ENCODE peak calls at places on chromosomes 3 and 15, in six cellular contexts. One of them, this sample, is unnamed. For H3K27me3, the result is how much of the 10 kb centered on the place peaks cover.

GRCh38 chr3:159593927-159594605 is 394.6 kb upstream of the IL12A start:
- DNase-seq in spleen: no peak
- DNase-seq in fibroblast of lung: no peak
- DNase-seq in SJSA1: no peak
- DNase-seq in heart left ventricle: no peak
- DNase-seq in heart right ventricle: no peak
- DNase-seq in this sample: no peak

GRCh38 chr15:31062310-31062964 is 39.1 kb downstream of the TRPM1 start:
- DNase-seq in spleen: no peak
- DNase-seq in fibroblast of lung: no peak
- DNase-seq in SJSA1: peak
- DNase-seq in heart left ventricle: no peak
- DNase-seq in heart right ventricle: no peak
- DNase-seq in this sample: no peak

GRCh38 chr3:99777708-99778107 is 40.0 kb upstream of the CMSS1 start:
- DNase-seq in spleen: no peak
- DNase-seq in fibroblast of lung: no peak
- DNase-seq in SJSA1: no peak
- DNase-seq in heart left ventricle: no peak
- DNase-seq in heart right ventricle: no peak
- DNase-seq in this sample: no peak

GRCh38 chr3:183114779-183115178 is 15.5 kb upstream of the MCCC1 start:
- DNase-seq in spleen: no peak
- DNase-seq in fibroblast of lung: no peak
- DNase-seq in SJSA1: no peak
- DNase-seq in heart left ventricle: no peak
- DNase-seq in heart right ventricle: no peak
- DNase-seq in this sample: no peak

GRCh38 chr3:80733522-80734176 is 965.9 kb upstream of the ROBO1 start:
- DNase-seq in spleen: no peak
- DNase-seq in fibroblast of lung: peak
- DNase-seq in SJSA1: peak
- DNase-seq in heart left ventricle: no peak
- DNase-seq in heart right ventricle: peak
- DNase-seq in this sample: no peak

GRCh38 chr3:85433334-85433733 is 474.5 kb downstream of the CADM2 start:
- DNase-seq in spleen: no peak
- DNase-seq in fibroblast of lung: peak
- DNase-seq in SJSA1: no peak
- DNase-seq in heart left ventricle: no peak
- DNase-seq in heart right ventricle: no peak
- DNase-seq in this sample: no peak

GRCh38 chr15:81763304-81763703 is 282.5 kb downstream of the MEX3B start:
- DNase-seq in spleen: no peak
- DNase-seq in fibroblast of lung: no peak
- DNase-seq in SJSA1: no peak
- DNase-seq in heart left ventricle: no peak
- DNase-seq in heart right ventricle: no peak
- DNase-seq in this sample: no peak

GRCh38 chr3:184590795-184591194 is 29.2 kb downstream of the EPHB3 start:
- DNase-seq in spleen: no peak
- DNase-seq in fibroblast of lung: no peak
- DNase-seq in SJSA1: no peak
- DNase-seq in heart left ventricle: peak
- DNase-seq in heart right ventricle: no peak
- DNase-seq in this sample: no peak

GRCh38 chr3:137869022-137869421 is 104.9 kb downstream of the SOX14 start:
- DNase-seq in spleen: no peak
- DNase-seq in fibroblast of lung: no peak
- DNase-seq in SJSA1: no peak
- DNase-seq in heart left ventricle: no peak
- DNase-seq in heart right ventricle: no peak
- DNase-seq in this sample: no peak

GRCh38 chr15:99103279-99103678 is 1.6 kb upstream of the SYNM start:
- DNase-seq in spleen: peak
- DNase-seq in fibroblast of lung: no peak
- DNase-seq in SJSA1: no peak
- DNase-seq in heart left ventricle: no peak
- DNase-seq in heart right ventricle: no peak
- DNase-seq in this sample: no peak

GRCh38 chr15:101194246-101195138 is 57.4 kb downstream of the CHSY1 start:
- DNase-seq in spleen: no peak
- DNase-seq in fibroblast of lung: peak
- DNase-seq in SJSA1: no peak
- DNase-seq in heart left ventricle: no peak
- DNase-seq in heart right ventricle: no peak
- DNase-seq in this sample: peak

DNA sequence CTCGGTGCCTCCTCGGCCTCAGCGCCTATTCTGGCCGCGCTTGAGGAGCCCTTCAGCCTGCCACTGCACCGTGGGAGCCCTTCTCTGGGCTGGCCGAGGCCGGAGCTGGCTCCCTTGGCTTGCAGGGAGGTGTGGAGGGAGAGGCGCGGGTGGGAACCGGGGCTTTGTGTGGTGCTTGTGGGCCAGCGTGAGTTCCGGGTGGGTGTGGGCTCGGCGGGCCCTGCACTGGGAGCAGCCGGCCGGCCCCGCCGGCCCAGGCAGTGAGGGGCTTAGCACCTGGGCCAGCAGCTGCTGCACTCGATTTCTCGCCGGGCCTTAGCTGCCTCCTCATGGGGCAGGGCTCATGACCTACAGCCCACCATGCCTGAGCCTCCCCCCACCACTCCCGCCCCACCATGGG is 26.6 kb upstream of the TRIM42 start:
- DNase-seq in spleen: no peak
- DNase-seq in fibroblast of lung: no peak
- DNase-seq in SJSA1: no peak
- DNase-seq in heart left ventricle: peak
- DNase-seq in heart right ventricle: no peak
- DNase-seq in this sample: no peak
- H3K27me3 ChIP-seq in spleen: under half
- H3K27me3 ChIP-seq in fibroblast of lung: under half
- H3K27me3 ChIP-seq in SJSA1: under half
- H3K27me3 ChIP-seq in heart left ventricle: under half
- H3K27me3 ChIP-seq in heart right ventricle: under half
- H3K27me3 ChIP-seq in this sample: under half

DNA sequence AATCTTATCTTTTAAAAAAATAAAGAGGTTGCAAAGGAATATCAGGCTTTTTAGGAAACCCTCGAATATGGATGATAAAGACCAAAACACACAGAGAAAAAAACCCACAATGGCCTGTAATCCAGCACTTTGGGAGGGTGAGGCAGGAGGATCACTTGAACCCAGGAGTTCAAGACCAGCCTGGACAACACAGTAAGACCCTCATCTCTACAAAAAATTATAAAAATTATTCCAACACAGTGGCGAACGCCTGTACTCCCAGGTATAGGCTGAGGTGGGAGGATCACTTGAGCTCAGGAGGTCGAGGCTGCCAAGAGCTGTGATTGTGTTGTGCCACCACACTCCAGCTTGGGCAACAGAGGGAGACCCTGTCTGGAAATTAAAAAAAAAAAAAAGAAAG is 30.8 kb downstream of the RAF1 start:
- DNase-seq in spleen: no peak
- DNase-seq in fibroblast of lung: no peak
- DNase-seq in SJSA1: no peak
- DNase-seq in heart left ventricle: no peak
- DNase-seq in heart right ventricle: no peak
- DNase-seq in this sample: no peak
- H3K27me3 ChIP-seq in spleen: under half
- H3K27me3 ChIP-seq in fibroblast of lung: under half
- H3K27me3 ChIP-seq in SJSA1: under half
- H3K27me3 ChIP-seq in heart left ventricle: under half
- H3K27me3 ChIP-seq in heart right ventricle: under half
- H3K27me3 ChIP-seq in this sample: under half

DNA sequence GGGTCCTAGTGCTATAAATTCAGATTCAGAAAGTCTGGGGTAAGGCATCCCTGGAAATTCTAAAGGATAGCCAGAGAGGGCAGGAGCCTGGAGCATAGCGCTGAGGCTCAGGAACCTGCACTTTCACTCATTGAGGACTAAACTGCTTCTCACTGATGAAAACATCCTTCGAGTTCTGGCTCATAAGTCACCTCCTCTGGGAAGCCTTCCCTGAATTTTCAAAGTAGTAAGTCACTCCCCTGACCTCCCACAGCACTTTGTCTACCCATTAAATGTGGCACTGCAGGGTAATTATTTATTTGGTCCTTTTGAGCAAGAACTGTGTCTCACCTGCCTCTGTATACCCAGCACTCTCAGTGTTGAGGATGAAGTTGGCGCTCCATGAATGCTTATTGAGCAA is 30.9 kb downstream of the HRH1 start:
- DNase-seq in spleen: no peak
- DNase-seq in fibroblast of lung: no peak
- DNase-seq in SJSA1: no peak
- DNase-seq in heart left ventricle: no peak
- DNase-seq in heart right ventricle: no peak
- DNase-seq in this sample: no peak
- H3K27me3 ChIP-seq in spleen: under half
- H3K27me3 ChIP-seq in fibroblast of lung: under half
- H3K27me3 ChIP-seq in SJSA1: under half
- H3K27me3 ChIP-seq in heart left ventricle: under half
- H3K27me3 ChIP-seq in heart right ventricle: under half
- H3K27me3 ChIP-seq in this sample: under half

DNA sequence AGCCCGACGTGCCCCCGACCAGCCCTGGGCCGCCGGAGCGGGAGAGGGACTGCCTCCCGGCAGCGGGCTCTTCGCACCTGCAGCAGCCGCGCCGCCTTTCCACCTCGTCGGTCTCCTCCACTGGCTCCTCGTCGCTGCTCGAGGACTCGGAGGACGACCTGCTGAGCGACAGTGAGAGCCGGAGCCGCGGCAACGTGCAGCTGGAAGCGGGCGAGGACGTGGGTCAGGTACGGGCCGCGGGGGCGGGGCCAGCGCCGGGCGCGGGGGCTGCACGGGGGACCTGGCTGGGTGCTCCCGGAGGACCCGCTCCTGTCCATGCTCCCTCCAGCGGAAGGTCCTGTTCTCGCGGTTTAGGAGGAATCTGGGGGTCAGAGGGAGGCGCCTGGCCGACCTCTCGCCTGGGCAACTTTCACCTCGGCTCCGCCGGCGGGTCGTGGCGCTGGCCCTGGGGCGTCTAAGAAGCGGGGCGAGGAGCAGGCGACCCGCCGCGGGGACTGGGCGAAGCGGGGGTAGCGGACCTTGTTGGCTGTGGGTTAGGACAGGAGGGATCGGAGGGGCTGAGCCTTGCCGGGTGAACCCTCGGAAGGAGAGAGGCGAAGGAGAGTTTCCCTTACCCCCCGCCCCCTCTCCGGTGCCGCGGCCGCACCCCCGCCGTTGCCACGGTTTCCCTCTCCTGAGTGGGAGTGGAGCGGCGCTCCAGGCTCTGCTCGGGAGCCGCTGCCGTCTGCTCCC is 682 bp downstream of the ITPKA start:
- DNase-seq in spleen: peak
- DNase-seq in fibroblast of lung: no peak
- DNase-seq in SJSA1: peak
- DNase-seq in heart left ventricle: peak
- DNase-seq in heart right ventricle: no peak
- DNase-seq in this sample: no peak
- H3K27me3 ChIP-seq in spleen: half or more
- H3K27me3 ChIP-seq in fibroblast of lung: under half
- H3K27me3 ChIP-seq in SJSA1: under half
- H3K27me3 ChIP-seq in heart left ventricle: under half
- H3K27me3 ChIP-seq in heart right ventricle: half or more
- H3K27me3 ChIP-seq in this sample: half or more

GRCh38 chr3:16480861-16481569 is 32.5 kb downstream of the RFTN1 start:
- DNase-seq in spleen: no peak
- DNase-seq in fibroblast of lung: peak
- DNase-seq in SJSA1: peak
- DNase-seq in heart left ventricle: no peak
- DNase-seq in heart right ventricle: no peak
- DNase-seq in this sample: no peak
- H3K27me3 ChIP-seq in spleen: under half
- H3K27me3 ChIP-seq in fibroblast of lung: under half
- H3K27me3 ChIP-seq in SJSA1: under half
- H3K27me3 ChIP-seq in heart left ventricle: under half
- H3K27me3 ChIP-seq in heart right ventricle: under half
- H3K27me3 ChIP-seq in this sample: under half

DNA sequence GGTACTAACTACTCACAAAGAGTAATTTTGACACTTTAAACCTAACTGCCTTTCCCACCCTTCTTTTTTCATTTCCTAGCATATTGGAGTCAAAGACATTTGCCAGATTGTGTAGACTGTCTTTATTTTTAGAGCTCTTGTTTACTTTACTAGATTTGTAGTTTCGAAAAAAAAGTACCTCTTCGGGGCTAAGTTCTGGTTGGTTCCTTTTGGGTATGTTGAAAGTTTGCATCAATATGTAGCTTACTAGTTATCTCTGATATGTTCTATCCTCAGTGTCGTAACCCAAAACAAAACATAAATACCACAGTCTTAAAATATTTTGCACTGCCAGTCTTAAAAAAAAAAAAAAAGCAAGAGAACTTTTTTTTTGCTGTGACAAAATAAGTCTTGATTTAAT is 52.2 kb downstream of the REC114 start:
- DNase-seq in spleen: no peak
- DNase-seq in fibroblast of lung: peak
- DNase-seq in SJSA1: no peak
- DNase-seq in heart left ventricle: no peak
- DNase-seq in heart right ventricle: no peak
- DNase-seq in this sample: no peak
- H3K27me3 ChIP-seq in spleen: under half
- H3K27me3 ChIP-seq in fibroblast of lung: under half
- H3K27me3 ChIP-seq in SJSA1: under half
- H3K27me3 ChIP-seq in heart left ventricle: under half
- H3K27me3 ChIP-seq in heart right ventricle: under half
- H3K27me3 ChIP-seq in this sample: under half

This sample was measured in HL-60.